ENCODE peak calls at places on chromosome 4, in four cellular contexts. M, O, Y and R are unnamed samples.

GRCh38 chr4:108881190-108881589 is 118.3 kb upstream of the ETNPPL start:
- DNase-seq in M (peak), O (no peak), Y (peak), R (no peak)

GRCh38 chr4:80294206-80294605 is 27.7 kb downstream of the FGF5 start:
- DNase-seq in M (no peak), O (no peak), Y (no peak), R (no peak)

GRCh38 chr4:121199742-121200561 is 35.8 kb upstream of the TNIP3 start:
- DNase-seq in M (no peak), O (no peak), Y (no peak), R (no peak)

GRCh38 chr4:107780665-107781064 is 44.1 kb upstream of the SGMS2 start:
- DNase-seq in M (peak), O (no peak), Y (no peak), R (no peak)

GRCh38 chr4:42915484-42915883 is 23.0 kb downstream of the GRXCR1 start:
- DNase-seq in M (no peak), O (no peak), Y (peak), R (no peak)

GRCh38 chr4:79223993-79224776 is 101.7 kb downstream of the NAA11 start:
- DNase-seq in M (no peak), O (no peak), Y (no peak), R (no peak)

GRCh38 chr4:164648849-164649212 is 105.1 kb upstream of the SMIM31 start:
- DNase-seq in M (no peak), O (no peak), Y (peak), R (no peak)

GRCh38 chr4:2793920-2794706 is 1.2 kb downstream of the SH3BP2 start:
- DNase-seq in M (peak), O (no peak), Y (peak), R (peak)

GRCh38 chr4:173381610-173382009 is 10.9 kb downstream of the SAP30 start:
- DNase-seq in M (no peak), O (no peak), Y (no peak), R (no peak)

GRCh38 chr4:172858731-172859230 is 309.8 kb upstream of the GALNT7 start:
- DNase-seq in M (no peak), O (no peak), Y (peak), R (no peak)

GRCh38 chr4:54225671-54226398 is 3.3 kb upstream of the PDGFRA start:
- DNase-seq in M (peak), O (no peak), Y (no peak), R (peak)

GRCh38 chr4:112552668-112553067 is 36.7 kb upstream of the NEUROG2 start:
- DNase-seq in M (no peak), O (no peak), Y (peak), R (no peak)